ENCODE peak calls at places on chromosomes 1 and 21, in nine cellular contexts. One of them, this sample, is unnamed.

GRCh38 chr1:52364235-52364839 is 1.7 kb downstream of the CC2D1B start:
- DNase-seq in T-helper 2 cell: no peak
- DNase-seq in left ventricle myocardium superior: no peak
- DNase-seq in heart left ventricle: no peak
- DNase-seq in Caki2: no peak
- DNase-seq in skeletal muscle cell: no peak
- DNase-seq in NCI-H1930: no peak
- DNase-seq in NCI-H1092 treated with DMSO at 0.1 percent for 48 hours: no peak
- DNase-seq in stimulated activated naive CD8-positive, alpha-beta T cell treated with anti-CD3 and anti-CD28 coated beads, Interleukin-15, Interleukin-2, amounts not matched to agents 100 U/mL and 50 U/mL, for 24 hours: peak; percentile 13
- DNase-seq in this sample: no peak

GRCh38 chr1:193580419-193580818 is 394.0 kb upstream of the B3GALT2 start:
- DNase-seq in Caki2: no peak
- DNase-seq in stimulated activated naive CD8-positive, alpha-beta T cell treated with anti-CD3 and anti-CD28 coated beads, Interleukin-15, Interleukin-2, amounts not matched to agents 100 U/mL and 50 U/mL, for 24 hours: no peak
- DNase-seq in left ventricle myocardium superior: no peak
- DNase-seq in NCI-H1930: no peak
- DNase-seq in T-helper 2 cell: no peak
- DNase-seq in NCI-H1092 treated with DMSO at 0.1 percent for 48 hours: no peak
- DNase-seq in skeletal muscle cell: no peak
- DNase-seq in heart left ventricle: no peak
- DNase-seq in this sample: no peak

GRCh38 chr1:163130250-163130856 is 61.2 kb downstream of the RGS4 start:
- DNase-seq in heart left ventricle: no peak
- DNase-seq in skeletal muscle cell: no peak
- DNase-seq in NCI-H1930: no peak
- DNase-seq in Caki2: no peak
- DNase-seq in NCI-H1092 treated with DMSO at 0.1 percent for 48 hours: no peak
- DNase-seq in left ventricle myocardium superior: no peak
- DNase-seq in T-helper 2 cell: no peak
- DNase-seq in stimulated activated naive CD8-positive, alpha-beta T cell treated with anti-CD3 and anti-CD28 coated beads, Interleukin-15, Interleukin-2, amounts not matched to agents 100 U/mL and 50 U/mL, for 24 hours: no peak
- DNase-seq in this sample: no peak

GRCh38 chr1:111802110-111802509 is 46.4 kb downstream of the DDX20 start:
- DNase-seq in T-helper 2 cell: no peak
- DNase-seq in NCI-H1930: no peak
- DNase-seq in left ventricle myocardium superior: peak; percentile 70
- DNase-seq in Caki2: no peak
- DNase-seq in NCI-H1092 treated with DMSO at 0.1 percent for 48 hours: no peak
- DNase-seq in heart left ventricle: peak; percentile 72
- DNase-seq in skeletal muscle cell: no peak
- DNase-seq in stimulated activated naive CD8-positive, alpha-beta T cell treated with anti-CD3 and anti-CD28 coated beads, Interleukin-15, Interleukin-2, amounts not matched to agents 100 U/mL and 50 U/mL, for 24 hours: no peak
- DNase-seq in this sample: no peak

GRCh38 chr1:209611771-209612570 is 28.5 kb downstream of the CAMK1G start:
- DNase-seq in NCI-H1092 treated with DMSO at 0.1 percent for 48 hours: no peak
- DNase-seq in skeletal muscle cell: no peak
- DNase-seq in heart left ventricle: no peak
- DNase-seq in left ventricle myocardium superior: no peak
- DNase-seq in T-helper 2 cell: no peak
- DNase-seq in stimulated activated naive CD8-positive, alpha-beta T cell treated with anti-CD3 and anti-CD28 coated beads, Interleukin-15, Interleukin-2, amounts not matched to agents 100 U/mL and 50 U/mL, for 24 hours: no peak
- DNase-seq in NCI-H1930: no peak
- DNase-seq in Caki2: no peak
- DNase-seq in this sample: no peak

GRCh38 chr21:19853709-19854575 is 1144.3 kb upstream of the NCAM2 start:
- DNase-seq in stimulated activated naive CD8-positive, alpha-beta T cell treated with anti-CD3 and anti-CD28 coated beads, Interleukin-15, Interleukin-2, amounts not matched to agents 100 U/mL and 50 U/mL, for 24 hours: no peak
- DNase-seq in heart left ventricle: no peak
- DNase-seq in left ventricle myocardium superior: peak; percentile 13
- DNase-seq in NCI-H1092 treated with DMSO at 0.1 percent for 48 hours: no peak
- DNase-seq in NCI-H1930: no peak
- DNase-seq in skeletal muscle cell: no peak
- DNase-seq in T-helper 2 cell: no peak
- DNase-seq in Caki2: no peak
- DNase-seq in this sample: no peak

GRCh38 chr1:228256626-228257375 is 49.0 kb downstream of the OBSCN start:
- DNase-seq in left ventricle myocardium superior: no peak
- DNase-seq in heart left ventricle: no peak
- DNase-seq in skeletal muscle cell: no peak
- DNase-seq in stimulated activated naive CD8-positive, alpha-beta T cell treated with anti-CD3 and anti-CD28 coated beads, Interleukin-15, Interleukin-2, amounts not matched to agents 100 U/mL and 50 U/mL, for 24 hours: no peak
- DNase-seq in NCI-H1092 treated with DMSO at 0.1 percent for 48 hours: no peak
- DNase-seq in Caki2: no peak
- DNase-seq in T-helper 2 cell: no peak
- DNase-seq in NCI-H1930: no peak
- DNase-seq in this sample: no peak

GRCh38 chr1:98086796-98087195 is 166.0 kb upstream of the DPYD start:
- DNase-seq in T-helper 2 cell: no peak
- DNase-seq in Caki2: peak; percentile 93
- DNase-seq in left ventricle myocardium superior: no peak
- DNase-seq in heart left ventricle: no peak
- DNase-seq in NCI-H1092 treated with DMSO at 0.1 percent for 48 hours: no peak
- DNase-seq in NCI-H1930: no peak
- DNase-seq in stimulated activated naive CD8-positive, alpha-beta T cell treated with anti-CD3 and anti-CD28 coated beads, Interleukin-15, Interleukin-2, amounts not matched to agents 100 U/mL and 50 U/mL, for 24 hours: no peak
- DNase-seq in skeletal muscle cell: peak; percentile 95
- DNase-seq in this sample: peak; percentile 85

GRCh38 chr1:2528966-2529750 is 905 bp downstream of the HES5 start:
- DNase-seq in Caki2: no peak
- DNase-seq in NCI-H1092 treated with DMSO at 0.1 percent for 48 hours: no peak
- DNase-seq in skeletal muscle cell: no peak
- DNase-seq in T-helper 2 cell: peak; percentile 25
- DNase-seq in stimulated activated naive CD8-positive, alpha-beta T cell treated with anti-CD3 and anti-CD28 coated beads, Interleukin-15, Interleukin-2, amounts not matched to agents 100 U/mL and 50 U/mL, for 24 hours: peak; percentile 63
- DNase-seq in left ventricle myocardium superior: peak; percentile 68
- DNase-seq in heart left ventricle: peak; percentile 58
- DNase-seq in NCI-H1930: no peak
- DNase-seq in this sample: no peak

GRCh38 chr1:50266509-50266908 is 156.7 kb downstream of the DMRTA2 start:
- DNase-seq in heart left ventricle: no peak
- DNase-seq in NCI-H1930: peak; percentile 32
- DNase-seq in NCI-H1092 treated with DMSO at 0.1 percent for 48 hours: no peak
- DNase-seq in stimulated activated naive CD8-positive, alpha-beta T cell treated with anti-CD3 and anti-CD28 coated beads, Interleukin-15, Interleukin-2, amounts not matched to agents 100 U/mL and 50 U/mL, for 24 hours: no peak
- DNase-seq in Caki2: no peak
- DNase-seq in left ventricle myocardium superior: no peak
- DNase-seq in skeletal muscle cell: peak; percentile 18
- DNase-seq in T-helper 2 cell: no peak
- DNase-seq in this sample: no peak

GRCh38 chr1:13681921-13682320 is 18.1 kb upstream of the PRDM2 start:
- DNase-seq in left ventricle myocardium superior: no peak
- DNase-seq in Caki2: no peak
- DNase-seq in NCI-H1930: no peak
- DNase-seq in stimulated activated naive CD8-positive, alpha-beta T cell treated with anti-CD3 and anti-CD28 coated beads, Interleukin-15, Interleukin-2, amounts not matched to agents 100 U/mL and 50 U/mL, for 24 hours: no peak
- DNase-seq in heart left ventricle: no peak
- DNase-seq in NCI-H1092 treated with DMSO at 0.1 percent for 48 hours: no peak
- DNase-seq in T-helper 2 cell: no peak
- DNase-seq in skeletal muscle cell: no peak
- DNase-seq in this sample: no peak

GRCh38 chr1:226520640-226521355 is 27.8 kb upstream of the STUM start:
- DNase-seq in NCI-H1092 treated with DMSO at 0.1 percent for 48 hours: peak; percentile 85
- DNase-seq in stimulated activated naive CD8-positive, alpha-beta T cell treated with anti-CD3 and anti-CD28 coated beads, Interleukin-15, Interleukin-2, amounts not matched to agents 100 U/mL and 50 U/mL, for 24 hours: no peak
- DNase-seq in left ventricle myocardium superior: no peak
- DNase-seq in skeletal muscle cell: no peak
- DNase-seq in T-helper 2 cell: no peak
- DNase-seq in heart left ventricle: no peak
- DNase-seq in NCI-H1930: no peak
- DNase-seq in Caki2: no peak
- DNase-seq in this sample: no peak

GRCh38 chr1:3297756-3298155 is 156.7 kb upstream of the ARHGEF16 start:
- DNase-seq in heart left ventricle: no peak
- DNase-seq in T-helper 2 cell: no peak
- DNase-seq in skeletal muscle cell: no peak
- DNase-seq in left ventricle myocardium superior: peak; percentile 17
- DNase-seq in stimulated activated naive CD8-positive, alpha-beta T cell treated with anti-CD3 and anti-CD28 coated beads, Interleukin-15, Interleukin-2, amounts not matched to agents 100 U/mL and 50 U/mL, for 24 hours: no peak
- DNase-seq in NCI-H1930: no peak
- DNase-seq in Caki2: no peak
- DNase-seq in NCI-H1092 treated with DMSO at 0.1 percent for 48 hours: no peak
- DNase-seq in this sample: no peak

GRCh38 chr1:94115900-94116436 is 5.0 kb downstream of the ABCA4 start:
- DNase-seq in NCI-H1092 treated with DMSO at 0.1 percent for 48 hours: no peak
- DNase-seq in stimulated activated naive CD8-positive, alpha-beta T cell treated with anti-CD3 and anti-CD28 coated beads, Interleukin-15, Interleukin-2, amounts not matched to agents 100 U/mL and 50 U/mL, for 24 hours: no peak
- DNase-seq in skeletal muscle cell: no peak
- DNase-seq in NCI-H1930: no peak
- DNase-seq in T-helper 2 cell: no peak
- DNase-seq in heart left ventricle: no peak
- DNase-seq in left ventricle myocardium superior: no peak
- DNase-seq in Caki2: no peak
- DNase-seq in this sample: peak; percentile 60

GRCh38 chr1:45200906-45201500 is 5.4 kb downstream of the ZSWIM5 start:
- DNase-seq in T-helper 2 cell: no peak
- DNase-seq in NCI-H1092 treated with DMSO at 0.1 percent for 48 hours: no peak
- DNase-seq in stimulated activated naive CD8-positive, alpha-beta T cell treated with anti-CD3 and anti-CD28 coated beads, Interleukin-15, Interleukin-2, amounts not matched to agents 100 U/mL and 50 U/mL, for 24 hours: no peak
- DNase-seq in NCI-H1930: no peak
- DNase-seq in Caki2: no peak
- DNase-seq in skeletal muscle cell: no peak
- DNase-seq in heart left ventricle: no peak
- DNase-seq in left ventricle myocardium superior: no peak
- DNase-seq in this sample: no peak

GRCh38 chr1:21567241-21568005 is 58.2 kb downstream of the ALPL start:
- DNase-seq in NCI-H1930: no peak
- DNase-seq in stimulated activated naive CD8-positive, alpha-beta T cell treated with anti-CD3 and anti-CD28 coated beads, Interleukin-15, Interleukin-2, amounts not matched to agents 100 U/mL and 50 U/mL, for 24 hours: no peak
- DNase-seq in heart left ventricle: peak; percentile 15
- DNase-seq in skeletal muscle cell: peak; percentile 83
- DNase-seq in Caki2: no peak
- DNase-seq in T-helper 2 cell: no peak
- DNase-seq in left ventricle myocardium superior: no peak
- DNase-seq in NCI-H1092 treated with DMSO at 0.1 percent for 48 hours: no peak
- DNase-seq in this sample: no peak

GRCh38 chr1:21827141-21827679 is 15.1 kb downstream of the LDLRAD2 start:
- DNase-seq in NCI-H1930: no peak
- DNase-seq in NCI-H1092 treated with DMSO at 0.1 percent for 48 hours: no peak
- DNase-seq in skeletal muscle cell: no peak
- DNase-seq in T-helper 2 cell: no peak
- DNase-seq in heart left ventricle: no peak
- DNase-seq in Caki2: no peak
- DNase-seq in left ventricle myocardium superior: no peak
- DNase-seq in stimulated activated naive CD8-positive, alpha-beta T cell treated with anti-CD3 and anti-CD28 coated beads, Interleukin-15, Interleukin-2, amounts not matched to agents 100 U/mL and 50 U/mL, for 24 hours: no peak
- DNase-seq in this sample: no peak

This sample was measured in GM04504.